ENCODE peak calls at places on chromosomes 2 and 18, in five cellular contexts. D is heart left ventricle, B is cardiac muscle cell, C is fibroblast of mammary gland, Q is Peyer's patch. N is an unnamed sample.

GRCh38 chr2:225004531-225004930 is 37.7 kb downstream of the DOCK10 start:
- DNase-seq in Q (no peak), B (peak; percentile 40), D (no peak), C (peak; percentile 64), N (no peak)

GRCh38 chr2:66439291-66440010 is 4.5 kb downstream of the MEIS1 start:
- DNase-seq in D (peak; percentile 57), Q (peak; percentile 43), B (peak; percentile 53), C (peak; percentile 39), N (no peak)

GRCh38 chr2:62189196-62189595 is 6.7 kb upstream of the B3GNT2 start:
- DNase-seq in Q (no peak), D (no peak), B (no peak), C (no peak), N (no peak)

GRCh38 chr2:178530625-178531142 is 50.4 kb downstream of the PLEKHA3 start:
- DNase-seq in Q (no peak), C (peak; percentile 8), B (no peak), D (no peak), N (peak; percentile 43)

GRCh38 chr2:48414980-48415764 is 114.8 kb upstream of the STON1 start:
- DNase-seq in Q (peak; percentile 65), C (peak; percentile 41), B (peak; percentile 66), D (peak; percentile 47), N (no peak)

GRCh38 chr2:100606740-100607343 is 44.0 kb downstream of the PDCL3 start:
- DNase-seq in C (peak; percentile 54), B (peak; percentile 52), D (no peak), Q (no peak), N (no peak)

GRCh38 chr2:54360055-54360792 is 95.9 kb upstream of the SPTBN1 start:
- DNase-seq in C (peak; percentile 75), D (peak; percentile 70), Q (no peak), B (peak; percentile 98), N (no peak)

GRCh38 chr18:51194604-51195003 is 2.9 kb downstream of the MEX3C start:
- DNase-seq in Q (no peak), D (no peak), B (peak; percentile 15), C (no peak), N (no peak)

GRCh38 chr2:176130917-176131616 is 1.6 kb downstream of the HOXD8 start:
- DNase-seq in Q (no peak), C (no peak), B (no peak), D (no peak), N (no peak)

GRCh38 chr18:31513189-31513907 is 15.4 kb downstream of the DSG2 start:
- DNase-seq in D (no peak), B (peak; percentile 72), C (peak; percentile 59), Q (no peak), N (no peak)

GRCh38 chr2:101047075-101047766 is 45.1 kb downstream of the RPL31 start:
- DNase-seq in Q (no peak), D (no peak), B (peak; percentile 29), C (peak; percentile 23), N (no peak)

GRCh38 chr2:151478011-151478410 is 68.3 kb downstream of the RIF1 start:
- DNase-seq in D (no peak), Q (no peak), B (no peak), C (peak; percentile 38), N (no peak)

GRCh38 chr2:227127236-227127635 is 36.8 kb downstream of the COL4A4 start:
- DNase-seq in D (no peak), B (no peak), C (no peak), Q (no peak), N (no peak)

GRCh38 chr2:26602575-26602974 is 38.6 kb downstream of the CIB4 start:
- DNase-seq in D (no peak), C (no peak), Q (no peak), B (no peak), N (no peak)

GRCh38 chr2:37125404-37125803 is 31.4 kb downstream of the EIF2AK2 start:
- DNase-seq in Q (no peak), B (no peak), C (no peak), D (no peak), N (no peak)

GRCh38 chr18:42730272-42730671 is 385.2 kb downstream of the RIT2 start:
- DNase-seq in Q (no peak), C (no peak), B (no peak), D (no peak), N (no peak)

GRCh38 chr2:21939961-21940360 is 816.2 kb downstream of the TDRD15 start:
- DNase-seq in Q (no peak), B (peak; percentile 15), C (no peak), D (no peak), N (no peak)

GRCh38 chr18:48825101-48825745 is 125.5 kb downstream of the SMAD7 start:
- DNase-seq in Q (no peak), D (peak; percentile 26), C (peak; percentile 38), B (peak; percentile 68), N (peak; percentile 2)

GRCh38 chr2:112805542-112805941 is 21.2 kb upstream of the IL1A start:
- DNase-seq in B (no peak), Q (no peak), D (no peak), C (no peak), N (no peak)

GRCh38 chr2:152236191-152236925 is 60.8 kb upstream of the STAM2 start:
- DNase-seq in B (no peak), D (no peak), Q (no peak), C (no peak), N (no peak)

GRCh38 chr18:5444269-5444668 is 99.5 kb downstream of the EPB41L3 start:
- DNase-seq in D (no peak), Q (no peak), B (no peak), C (peak; percentile 57), N (no peak)

GRCh38 chr2:14451312-14451711 is 181.2 kb upstream of the LRATD1 start:
- DNase-seq in Q (no peak), C (no peak), D (no peak), B (no peak), N (no peak)
- TF ChIP-seq CTCF in Q (peak; percentile 32), C (no peak), D (no peak), B (no peak), N (no peak)

DNA sequence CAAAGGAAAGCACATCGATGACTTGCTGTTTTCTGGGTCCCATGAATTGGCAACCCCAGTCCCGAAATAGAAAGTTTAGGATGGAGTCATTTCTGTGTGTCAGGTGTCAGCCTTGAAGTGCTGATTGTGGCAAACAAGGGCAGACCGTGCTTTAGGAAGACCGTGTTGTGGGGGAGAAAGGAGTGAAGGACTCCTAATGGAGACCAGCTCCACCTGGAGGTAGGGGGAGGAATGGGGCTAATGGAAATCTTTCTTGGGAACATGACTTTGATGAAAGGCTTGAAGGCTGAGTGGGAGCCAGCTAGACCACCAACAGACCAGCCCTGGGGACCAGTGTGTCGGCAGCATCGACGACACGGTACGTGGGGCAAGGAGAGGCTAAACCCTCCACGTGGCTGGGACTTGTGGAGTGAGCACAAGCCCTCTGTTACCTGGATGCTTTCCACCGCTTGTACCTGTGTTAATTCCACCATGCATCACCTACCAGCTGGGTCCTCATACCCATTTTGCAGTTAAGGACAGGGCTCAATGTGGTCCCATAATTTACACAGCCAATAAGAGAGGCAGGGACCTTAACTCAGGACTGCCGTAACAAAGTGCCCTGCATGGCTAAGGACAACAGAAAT is 104.2 kb downstream of the SH3BP4 start:
- DNase-seq in D (no peak), B (peak; percentile 52), C (peak; percentile 50), Q (no peak), N (no peak)
- TF ChIP-seq CTCF in D (peak; percentile 52), B (peak; percentile 66), C (peak; percentile 56), Q (peak; percentile 69), N (no peak)

GRCh38 chr2:41932241-41933034 is 115.4 kb upstream of the PKDCC start:
- DNase-seq in C (peak; percentile 99), Q (peak; percentile 57), B (peak; percentile 99), D (peak; percentile 90), N (no peak)
- TF ChIP-seq CTCF in C (no peak), Q (no peak), B (peak; percentile 38), D (no peak), N (no peak)

GRCh38 chr18:50053142-50053541 is 141.8 kb downstream of the MYO5B start:
- DNase-seq in C (no peak), Q (no peak), B (no peak), D (no peak), N (no peak)

GRCh38 chr18:50057009-50057408 is 137.9 kb downstream of the MYO5B start:
- DNase-seq in C (no peak), B (no peak), D (no peak), Q (no peak), N (no peak)

GRCh38 chr18:50058731-50059130 is 136.2 kb downstream of the MYO5B start:
- DNase-seq in B (no peak), C (no peak), Q (no peak), D (no peak), N (no peak)

GRCh38 chr18:50055474-50055873 is 139.5 kb downstream of the MYO5B start:
- DNase-seq in C (no peak), D (no peak), B (no peak), Q (no peak), N (no peak)

GRCh38 chr18:50056185-50056584 is 138.8 kb downstream of the MYO5B start:
- DNase-seq in C (no peak), Q (no peak), D (no peak), B (no peak), N (no peak)
- TF ChIP-seq CTCF in C (no peak), Q (no peak), D (no peak), B (no peak), N (no peak)

GRCh38 chr18:658947-659533 is 1.6 kb downstream of the TYMS start:
- DNase-seq in B (no peak), Q (no peak), D (no peak), C (no peak), N (no peak)

GRCh38 chr18:659597-659996 is 2.1 kb downstream of the TYMS start:
- DNase-seq in C (no peak), D (no peak), B (no peak), Q (no peak), N (no peak)

GRCh38 chr18:657311-657997 is at the start of gene TYMS:
- DNase-seq in C (peak; percentile 53), D (peak; percentile 29), Q (peak; percentile 82), B (peak; percentile 61), N (peak; percentile 32)

GRCh38 chr18:655445-655844 is 2.0 kb upstream of the TYMS start:
- DNase-seq in B (no peak), C (no peak), D (no peak), Q (no peak), N (no peak)

DNA sequence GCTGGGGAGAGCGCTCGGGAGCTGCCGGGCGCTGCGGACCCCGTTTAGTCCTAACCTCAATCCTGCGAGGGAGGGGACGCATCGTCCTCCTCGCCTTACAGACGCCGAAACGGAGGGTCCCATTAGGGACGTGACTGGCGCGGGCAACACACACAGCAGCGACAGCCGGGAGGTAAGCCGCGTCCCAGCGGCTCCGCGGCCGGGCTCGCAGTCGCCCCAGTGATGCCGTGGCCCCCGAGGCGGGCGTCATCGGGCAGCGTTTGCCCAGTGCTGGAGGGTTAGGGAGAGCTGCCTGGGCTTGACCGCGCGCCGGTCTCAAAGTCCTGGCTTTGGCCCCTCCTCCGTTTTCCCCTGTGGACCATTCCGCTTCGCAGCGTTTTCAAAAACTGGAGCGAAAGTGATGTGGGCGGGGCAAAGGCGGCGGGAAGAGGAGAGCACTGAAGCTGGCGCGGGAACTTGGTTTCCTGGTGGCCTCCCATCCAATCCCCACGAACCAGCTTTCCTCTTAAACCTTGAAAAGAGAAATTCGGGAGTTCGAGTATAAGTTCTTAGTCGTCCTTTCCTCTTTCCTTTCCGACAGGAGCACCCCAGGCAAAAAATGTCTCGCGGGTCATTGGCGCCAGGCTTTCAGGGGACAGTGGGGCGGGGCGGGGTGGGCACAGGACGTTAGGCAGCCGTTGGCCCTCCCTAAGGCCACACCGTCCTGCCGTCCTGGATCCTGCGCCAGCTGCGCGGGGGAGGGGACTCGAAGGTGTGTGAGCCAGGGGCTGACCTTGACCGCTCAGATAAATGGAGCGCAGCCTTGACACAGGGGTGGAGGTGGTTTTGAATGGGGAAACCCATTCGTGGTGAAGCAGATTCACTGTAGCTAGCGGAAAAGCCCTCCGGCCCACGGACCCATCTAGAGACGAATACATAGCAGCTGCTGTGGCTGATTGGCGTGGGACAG is 819 bp downstream of the TYMS start:
- DNase-seq in Q (peak; percentile 93), B (peak; percentile 90), C (peak; percentile 86), D (peak; percentile 81), N (no peak)
- TF ChIP-seq CTCF in Q (no peak), B (no peak), C (no peak), D (no peak), N (no peak)

N was measured in activated B cell treated with CpG ODN at 0.5 μM for 24 hours.